ENCODE peak calls at places on chromosome 10, in five cellular contexts. P, E, I, Q and R are unnamed samples.

GRCh38 chr10:50739618-50740350 is at the start of gene ASAH2B:
- DNase-seq in I (peak), P (peak), E (peak), Q (peak), R (peak)

GRCh38 chr10:72086466-72087391 is 1.6 kb downstream of the SPOCK2 start:
- DNase-seq in E (peak), P (no peak), I (peak), Q (peak), R (no peak)

GRCh38 chr10:78707745-78708144 is 361.0 kb upstream of the ZMIZ1 start:
- DNase-seq in E (no peak), Q (no peak), P (no peak), I (no peak), R (no peak)

GRCh38 chr10:117137911-117138642 is at the start of gene VAX1:
- DNase-seq in P (no peak), I (no peak), Q (peak), E (no peak), R (no peak)

GRCh38 chr10:101050206-101051069 is 11.4 kb upstream of the KAZALD1 start:
- DNase-seq in E (peak), Q (peak), P (no peak), I (peak), R (peak)

GRCh38 chr10:16950686-16951681 is 133.8 kb upstream of the RSU1 start:
- DNase-seq in I (no peak), P (no peak), Q (no peak), E (no peak), R (peak)

GRCh38 chr10:101011517-101012423 is 12.2 kb downstream of the LZTS2 start:
- DNase-seq in I (no peak), Q (no peak), P (no peak), E (no peak), R (peak)

GRCh38 chr10:93199221-93199681 is 125.6 kb downstream of the CYP26A1 start:
- DNase-seq in Q (no peak), P (peak), E (peak), I (peak), R (peak)

GRCh38 chr10:110783509-110784103 is 88.1 kb upstream of the PDCD4 start:
- DNase-seq in I (no peak), P (no peak), Q (no peak), E (no peak), R (peak)

GRCh38 chr10:115566867-115567266 is 473.7 kb downstream of the ATRNL1 start:
- DNase-seq in P (no peak), E (no peak), Q (no peak), I (no peak), R (no peak)

GRCh38 chr10:116877391-116877790 is 28.1 kb downstream of the ENO4 start:
- DNase-seq in E (no peak), Q (no peak), I (no peak), P (no peak), R (no peak)

GRCh38 chr10:93465806-93466675 is 16.1 kb downstream of the MYOF start:
- DNase-seq in I (peak), P (peak), Q (peak), E (peak), R (peak)

GRCh38 chr10:127426746-127427145 is 122.4 kb upstream of the NPS start:
- DNase-seq in E (no peak), P (no peak), I (no peak), Q (no peak), R (no peak)

GRCh38 chr10:101749033-101749432 is 26.9 kb downstream of the FGF8 start:
- DNase-seq in E (no peak), P (no peak), Q (no peak), I (no peak), R (no peak)

GRCh38 chr10:51937313-51937712 is 237.9 kb upstream of the CSTF2T start:
- DNase-seq in E (no peak), P (no peak), Q (no peak), I (no peak), R (peak)

GRCh38 chr10:78472542-78472890 is 438.9 kb downstream of the RPS24 start:
- DNase-seq in Q (no peak), E (no peak), I (no peak), P (no peak), R (no peak)

GRCh38 chr10:8060010-8060703 is 5.7 kb downstream of the GATA3 start:
- DNase-seq in I (no peak), E (no peak), P (no peak), Q (no peak), R (no peak)

GRCh38 chr10:94429049-94429707 is 26.8 kb downstream of the TBC1D12 start:
- DNase-seq in P (no peak), E (no peak), I (no peak), Q (no peak), R (peak)

GRCh38 chr10:85420501-85421191 is 945.9 kb downstream of the GRID1 start:
- DNase-seq in I (no peak), E (no peak), Q (no peak), P (no peak), R (no peak)

GRCh38 chr10:43313901-43314300 is 47.0 kb upstream of the RASGEF1A start:
- DNase-seq in P (no peak), I (no peak), Q (no peak), E (no peak), R (no peak)

GRCh38 chr10:119268871-119269506 is 61.6 kb downstream of the GRK5 start:
- DNase-seq in E (no peak), Q (no peak), P (no peak), I (no peak), R (peak)

GRCh38 chr10:99427566-99428150 is 2.8 kb downstream of the GOT1 start:
- DNase-seq in P (no peak), E (no peak), I (no peak), Q (no peak), R (no peak)

GRCh38 chr10:17736223-17736622 is 15.8 kb upstream of the TMEM236 start:
- DNase-seq in Q (no peak), I (no peak), E (no peak), P (no peak), R (no peak)

GRCh38 chr10:47025540-47026300 is 114.5 kb downstream of the PTPN20 start:
- DNase-seq in Q (peak), I (peak), E (peak), P (peak), R (peak)

GRCh38 chr10:69745698-69746097 is 56.0 kb upstream of the COL13A1 start:
- DNase-seq in P (no peak), I (no peak), E (no peak), Q (no peak), R (no peak)

GRCh38 chr10:23432161-23432560 is 6.7 kb upstream of the OTUD1 start:
- DNase-seq in I (no peak), P (no peak), Q (no peak), E (no peak), R (no peak)

GRCh38 chr10:3811331-3811870 is 26.4 kb upstream of the KLF6 start:
- DNase-seq in E (no peak), I (no peak), Q (no peak), P (no peak), R (peak)

GRCh38 chr10:100983868-100984669 is 3.2 kb downstream of the MRPL43 start:
- DNase-seq in E (no peak), P (no peak), Q (peak), I (no peak), R (no peak)

GRCh38 chr10:4546500-4546899 is 279.5 kb upstream of the AKR1E2 start:
- DNase-seq in P (no peak), E (no peak), I (no peak), Q (no peak), R (no peak)

GRCh38 chr10:90579602-90580242 is 278.1 kb downstream of the HTR7 start:
- DNase-seq in E (no peak), I (no peak), P (no peak), Q (no peak), R (peak)

GRCh38 chr10:14380746-14381145 is 50.0 kb upstream of the FRMD4A start:
- DNase-seq in E (no peak), Q (no peak), P (no peak), I (no peak), R (no peak)

GRCh38 chr10:16967000-16967865 is 150.0 kb upstream of the RSU1 start:
- DNase-seq in Q (no peak), I (no peak), P (no peak), E (no peak), R (peak)

GRCh38 chr10:103727546-103727963 is 127.8 kb downstream of the SH3PXD2A start:
- DNase-seq in E (no peak), P (peak), I (peak), Q (peak), R (no peak)

GRCh38 chr10:72039377-72039776 is 49.0 kb downstream of the SPOCK2 start:
- DNase-seq in Q (no peak), P (no peak), I (no peak), E (no peak), R (no peak)

GRCh38 chr10:44714451-44714850 is 196.7 kb upstream of the TMEM72 start:
- DNase-seq in I (no peak), P (no peak), Q (no peak), E (no peak), R (no peak)
- H3K4me3 ChIP-seq in I (no peak), P (no peak), Q (no peak), E (no peak), R (no peak)

GRCh38 chr10:80261316-80262030 is 28.0 kb downstream of the MAT1A start:
- DNase-seq in I (no peak), E (no peak), P (no peak), Q (no peak), R (no peak)
- TF ChIP-seq CTCF in I (no peak), E (no peak), P (no peak), Q (no peak), R (no peak)

GRCh38 chr10:35004651-35005050 is 85.5 kb downstream of the CUL2 start:
- DNase-seq in Q (no peak), P (no peak), E (no peak), I (no peak), R (no peak)
- H3K4me3 ChIP-seq in Q (no peak), P (no peak), E (no peak), I (no peak), R (no peak)

GRCh38 chr10:28366943-28367342 is 64.1 kb upstream of the MPP7 start:
- DNase-seq in E (no peak), Q (no peak), I (no peak), P (no peak), R (no peak)
- TF ChIP-seq CTCF in E (no peak), Q (no peak), I (no peak), P (no peak), R (no peak)

DNA sequence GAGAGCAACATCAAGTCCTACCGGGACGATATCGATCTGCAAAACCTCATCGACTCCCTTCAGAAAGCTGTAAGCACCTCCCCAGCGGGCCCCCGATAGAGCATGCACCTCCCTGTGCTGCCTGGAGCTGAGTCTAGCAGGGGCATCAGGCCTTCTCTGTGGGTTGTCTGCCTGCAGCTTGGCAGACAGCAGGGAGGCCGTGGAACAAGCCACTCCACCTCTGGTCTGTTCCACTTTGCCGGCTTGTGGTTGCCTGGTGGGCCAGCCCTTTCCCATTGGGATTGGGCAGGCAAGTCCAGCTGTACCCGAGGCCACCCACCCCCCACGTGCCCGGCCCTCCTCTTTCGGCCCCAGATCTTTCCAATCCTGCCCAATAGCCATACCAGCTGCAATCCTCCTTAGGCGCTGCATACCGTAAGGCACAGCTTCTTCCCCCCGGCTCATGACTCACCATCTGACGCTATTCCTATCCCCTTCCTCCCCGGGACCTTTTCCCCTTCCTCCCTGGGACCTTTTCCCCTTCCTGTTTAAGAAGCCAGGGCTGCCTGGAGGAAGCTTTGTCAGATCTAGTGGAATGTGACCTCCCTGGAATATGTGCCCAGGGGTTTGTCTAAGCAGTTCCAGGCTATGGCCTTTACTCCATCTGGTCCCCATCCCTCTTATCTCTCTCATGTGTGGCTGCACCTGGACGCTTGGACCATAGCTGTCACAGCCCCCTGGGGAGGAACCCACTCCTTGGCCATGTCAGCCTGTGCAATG is 28.1 kb upstream of the SH2D4B start:
- DNase-seq in Q (no peak), I (peak), E (no peak), P (no peak), R (peak)
- H3K4me3 ChIP-seq in Q (no peak), I (no peak), E (no peak), P (no peak), R (no peak)

GRCh38 chr10:30455816-30456215 is 21.8 kb downstream of the MAP3K8 start:
- DNase-seq in I (no peak), E (no peak), P (peak), Q (no peak), R (no peak)
- TF ChIP-seq CTCF in I (no peak), E (no peak), P (no peak), Q (no peak), R (no peak)

GRCh38 chr10:62047240-62047897 is 145.9 kb downstream of the ARID5B start:
- DNase-seq in P (no peak), I (no peak), Q (no peak), E (no peak), R (peak)

GRCh38 chr10:62044569-62044968 is 143.1 kb downstream of the ARID5B start:
- DNase-seq in E (no peak), P (no peak), I (no peak), Q (no peak), R (no peak)

GRCh38 chr10:62047960-62048383 is 146.5 kb downstream of the ARID5B start:
- DNase-seq in I (no peak), P (no peak), Q (no peak), E (no peak), R (peak)

GRCh38 chr10:62046522-62047239 is 145.2 kb downstream of the ARID5B start:
- DNase-seq in I (no peak), Q (no peak), P (peak), E (no peak), R (peak)

GRCh38 chr10:62045765-62046521 is 144.4 kb downstream of the ARID5B start:
- DNase-seq in E (no peak), I (no peak), Q (no peak), P (no peak), R (peak)
- H3K4me3 ChIP-seq in E (no peak), I (peak), Q (no peak), P (peak), R (no peak)

DNA sequence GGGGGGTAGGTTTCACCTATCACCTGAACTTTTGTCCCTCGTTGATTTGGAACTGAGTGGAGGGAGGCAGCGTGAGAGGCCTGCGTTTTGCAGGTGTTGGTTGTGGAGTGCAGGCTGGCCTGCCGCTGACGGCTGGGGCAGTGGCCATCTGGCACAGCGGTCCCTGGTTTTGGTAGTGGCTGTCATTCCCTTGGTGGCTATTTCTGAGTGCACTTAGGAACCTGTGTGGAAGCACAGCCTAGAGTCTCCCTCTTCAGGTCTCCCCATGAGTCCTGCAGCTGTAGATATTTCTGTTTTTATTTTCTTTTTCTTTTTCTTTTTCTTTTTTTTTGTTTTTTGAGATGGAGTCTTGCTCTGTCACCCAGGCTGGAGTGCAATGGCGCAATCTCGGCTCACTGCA is 129.2 kb downstream of the CUL2 start:
- DNase-seq in P (no peak), Q (no peak), E (no peak), I (no peak), R (peak)
- TF ChIP-seq CTCF in P (no peak), Q (no peak), E (no peak), I (peak), R (peak)

DNA sequence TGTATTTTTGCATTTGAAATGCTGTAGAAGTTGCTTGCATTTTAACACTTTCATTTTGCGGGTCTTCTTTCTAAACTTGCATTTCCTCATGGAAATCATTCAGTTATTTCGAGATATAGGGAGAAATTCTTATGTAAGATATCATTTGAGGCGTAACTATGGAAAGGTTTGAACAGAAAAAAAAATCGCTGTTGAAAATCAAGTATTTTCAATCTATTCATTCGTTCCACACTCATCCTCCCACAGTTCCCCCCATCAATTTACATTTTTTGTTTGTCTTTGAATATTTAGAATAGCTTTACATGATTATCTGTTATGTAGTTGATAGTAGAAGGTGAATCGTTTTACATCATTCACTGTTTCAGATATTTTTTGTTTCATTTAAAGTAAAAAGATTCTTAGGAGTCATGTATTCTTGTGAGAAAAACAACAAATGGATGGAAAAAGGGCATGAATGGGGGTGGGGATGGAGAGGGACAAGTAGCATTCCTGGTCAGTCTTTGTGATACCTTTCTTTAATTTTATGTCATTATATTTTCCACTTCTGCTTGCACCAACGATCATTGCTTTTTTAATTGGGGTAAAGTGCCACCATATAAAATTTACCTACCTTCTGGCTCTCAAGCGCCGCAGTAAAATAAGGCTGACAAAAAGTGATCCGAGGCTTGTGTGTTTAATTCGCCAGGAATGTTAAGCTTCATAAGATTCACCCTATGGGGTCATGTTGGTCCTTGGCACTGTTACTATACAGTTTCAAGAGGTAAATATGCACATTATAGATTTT is 3.2 kb upstream of the SKIDA1 start:
- DNase-seq in I (no peak), P (no peak), Q (no peak), E (no peak), R (no peak)
- H3K4me3 ChIP-seq in I (peak), P (peak), Q (peak), E (peak), R (no peak)